ENCODE peak calls at places on chromosomes 5 and 9, in five cellular contexts. One of them, this sample, is unnamed.

GRCh38 chr9:1267581-1267980 is 217.4 kb downstream of the DMRT2 start:
- DNase-seq in glutamatergic neuron: no peak
- DNase-seq in nucleus accumbens: no peak
- DNase-seq in stomach: peak
- DNase-seq in WTC11: no peak
- DNase-seq in this sample: peak

GRCh38 chr9:121498150-121498486 is 1.5 kb downstream of the GGTA1 start:
- DNase-seq in glutamatergic neuron: peak
- DNase-seq in nucleus accumbens: peak
- DNase-seq in stomach: peak
- DNase-seq in WTC11: peak
- DNase-seq in this sample: peak

GRCh38 chr5:35598707-35599370 is 18.8 kb upstream of the SPEF2 start:
- DNase-seq in nucleus accumbens: no peak
- DNase-seq in glutamatergic neuron: no peak
- DNase-seq in stomach: peak
- DNase-seq in WTC11: peak
- DNase-seq in this sample: no peak

GRCh38 chr9:111743275-111743674 is 51.5 kb downstream of the SHOC1 start:
- DNase-seq in glutamatergic neuron: no peak
- DNase-seq in WTC11: no peak
- DNase-seq in stomach: no peak
- DNase-seq in nucleus accumbens: no peak
- DNase-seq in this sample: no peak

GRCh38 chr5:136780518-136780917 is 415.2 kb upstream of the TRPC7 start:
- DNase-seq in stomach: no peak
- DNase-seq in nucleus accumbens: no peak
- DNase-seq in glutamatergic neuron: no peak
- DNase-seq in WTC11: no peak
- DNase-seq in this sample: no peak

GRCh38 chr5:96692436-96692835 is 30.3 kb downstream of the CAST start:
- DNase-seq in nucleus accumbens: no peak
- DNase-seq in glutamatergic neuron: no peak
- DNase-seq in WTC11: no peak
- DNase-seq in stomach: no peak
- DNase-seq in this sample: no peak

GRCh38 chr5:44546283-44546682 is 157.1 kb upstream of the FGF10 start:
- DNase-seq in nucleus accumbens: no peak
- DNase-seq in WTC11: no peak
- DNase-seq in glutamatergic neuron: no peak
- DNase-seq in stomach: no peak
- DNase-seq in this sample: no peak

GRCh38 chr9:72597181-72597517 is 75.7 kb downstream of the TMC1 start:
- DNase-seq in WTC11: peak
- DNase-seq in stomach: no peak
- DNase-seq in glutamatergic neuron: no peak
- DNase-seq in nucleus accumbens: no peak
- DNase-seq in this sample: no peak

GRCh38 chr5:164048527-164048926 is 543.1 kb downstream of the MAT2B start:
- DNase-seq in stomach: no peak
- DNase-seq in nucleus accumbens: no peak
- DNase-seq in glutamatergic neuron: no peak
- DNase-seq in WTC11: no peak
- DNase-seq in this sample: no peak

GRCh38 chr5:27598576-27598975 is 560.2 kb upstream of the CDH9 start:
- DNase-seq in glutamatergic neuron: no peak
- DNase-seq in nucleus accumbens: no peak
- DNase-seq in stomach: no peak
- DNase-seq in WTC11: no peak
- DNase-seq in this sample: no peak

GRCh38 chr5:100858987-100859545 is 44.0 kb downstream of the ST8SIA4 start:
- DNase-seq in glutamatergic neuron: no peak
- DNase-seq in nucleus accumbens: no peak
- DNase-seq in stomach: no peak
- DNase-seq in WTC11: no peak
- DNase-seq in this sample: no peak

GRCh38 chr9:119298076-119298853 is 71.0 kb downstream of the BRINP1 start:
- DNase-seq in stomach: no peak
- DNase-seq in glutamatergic neuron: no peak
- DNase-seq in WTC11: peak
- DNase-seq in nucleus accumbens: no peak
- DNase-seq in this sample: no peak

GRCh38 chr9:114469091-114469853 is 36.0 kb downstream of the WHRN start:
- DNase-seq in stomach: no peak
- DNase-seq in nucleus accumbens: no peak
- DNase-seq in glutamatergic neuron: no peak
- DNase-seq in WTC11: no peak
- DNase-seq in this sample: no peak

GRCh38 chr5:132299901-132300300 is 5.7 kb downstream of the SLC22A4 start:
- DNase-seq in glutamatergic neuron: no peak
- DNase-seq in nucleus accumbens: no peak
- DNase-seq in stomach: no peak
- DNase-seq in WTC11: no peak
- DNase-seq in this sample: no peak

GRCh38 chr5:141952030-141952429 is 6.0 kb downstream of the PCDH12 start:
- DNase-seq in WTC11: no peak
- DNase-seq in glutamatergic neuron: no peak
- DNase-seq in nucleus accumbens: no peak
- DNase-seq in stomach: no peak
- DNase-seq in this sample: no peak

GRCh38 chr5:158522001-158522400 is 577.7 kb downstream of the EBF1 start:
- DNase-seq in stomach: no peak
- DNase-seq in WTC11: no peak
- DNase-seq in glutamatergic neuron: no peak
- DNase-seq in nucleus accumbens: no peak
- DNase-seq in this sample: no peak

GRCh38 chr9:105119166-105119565 is 125.3 kb upstream of the SLC44A1 start:
- DNase-seq in glutamatergic neuron: no peak
- DNase-seq in stomach: no peak
- DNase-seq in nucleus accumbens: peak
- DNase-seq in WTC11: no peak
- DNase-seq in this sample: no peak

GRCh38 chr5:3024541-3024940 is 273.1 kb upstream of the IRX2 start:
- DNase-seq in nucleus accumbens: no peak
- DNase-seq in stomach: no peak
- DNase-seq in WTC11: no peak
- DNase-seq in glutamatergic neuron: no peak
- DNase-seq in this sample: no peak

GRCh38 chr9:27426717-27427645 is 97.1 kb upstream of the IFNK start:
- DNase-seq in glutamatergic neuron: no peak
- DNase-seq in nucleus accumbens: peak
- DNase-seq in stomach: no peak
- DNase-seq in WTC11: no peak
- DNase-seq in this sample: no peak

GRCh38 chr9:127945338-127945737 is 7.7 kb upstream of the DPM2 start:
- DNase-seq in WTC11: no peak
- DNase-seq in nucleus accumbens: no peak
- DNase-seq in stomach: no peak
- DNase-seq in glutamatergic neuron: no peak
- DNase-seq in this sample: no peak

GRCh38 chr9:100216178-100216787 is 117.2 kb downstream of the INVS start:
- DNase-seq in stomach: peak
- DNase-seq in WTC11: peak
- DNase-seq in glutamatergic neuron: peak
- DNase-seq in nucleus accumbens: peak
- DNase-seq in this sample: peak

GRCh38 chr9:115770521-115770920 is 383.1 kb upstream of the PAPPA start:
- DNase-seq in stomach: no peak
- DNase-seq in glutamatergic neuron: no peak
- DNase-seq in WTC11: no peak
- DNase-seq in nucleus accumbens: no peak
- DNase-seq in this sample: no peak

GRCh38 chr9:20355022-20355421 is 267.3 kb downstream of the MLLT3 start:
- DNase-seq in glutamatergic neuron: no peak
- DNase-seq in nucleus accumbens: no peak
- DNase-seq in WTC11: no peak
- DNase-seq in stomach: no peak
- DNase-seq in this sample: no peak

GRCh38 chr9:125532412-125532811 is 174.6 kb downstream of the MAPKAP1 start:
- DNase-seq in WTC11: no peak
- DNase-seq in stomach: no peak
- DNase-seq in glutamatergic neuron: no peak
- DNase-seq in nucleus accumbens: no peak
- DNase-seq in this sample: no peak

GRCh38 chr5:175379867-175380266 is 64.1 kb downstream of the DRD1 start:
- DNase-seq in glutamatergic neuron: no peak
- DNase-seq in stomach: no peak
- DNase-seq in nucleus accumbens: no peak
- DNase-seq in WTC11: no peak
- DNase-seq in this sample: no peak

GRCh38 chr5:168916266-168916665 is 337.1 kb upstream of the PANK3 start:
- DNase-seq in WTC11: peak
- DNase-seq in nucleus accumbens: no peak
- DNase-seq in stomach: no peak
- DNase-seq in glutamatergic neuron: peak
- DNase-seq in this sample: no peak

GRCh38 chr9:82080265-82080664 is 91.7 kb downstream of the SPATA31D1 start:
- DNase-seq in glutamatergic neuron: no peak
- DNase-seq in WTC11: no peak
- DNase-seq in nucleus accumbens: no peak
- DNase-seq in stomach: no peak
- DNase-seq in this sample: no peak

GRCh38 chr5:160260881-160261815 is 31.8 kb downstream of the FABP6 start:
- DNase-seq in glutamatergic neuron: peak
- DNase-seq in nucleus accumbens: no peak
- DNase-seq in WTC11: no peak
- DNase-seq in stomach: peak
- DNase-seq in this sample: no peak

GRCh38 chr5:96968614-96969013 is 32.7 kb downstream of the LNPEP start:
- DNase-seq in WTC11: no peak
- DNase-seq in glutamatergic neuron: no peak
- DNase-seq in stomach: no peak
- DNase-seq in nucleus accumbens: no peak
- DNase-seq in this sample: no peak

GRCh38 chr9:68912561-68912960 is 101.4 kb downstream of the PRKACG start:
- DNase-seq in stomach: no peak
- DNase-seq in glutamatergic neuron: no peak
- DNase-seq in WTC11: no peak
- DNase-seq in nucleus accumbens: no peak
- DNase-seq in this sample: no peak

GRCh38 chr5:111584651-111585050 is 72.3 kb upstream of the STARD4 start:
- DNase-seq in glutamatergic neuron: no peak
- DNase-seq in nucleus accumbens: no peak
- DNase-seq in stomach: no peak
- DNase-seq in WTC11: no peak
- DNase-seq in this sample: no peak

GRCh38 chr5:115815693-115816225 is 700 bp downstream of the CDO1 start:
- DNase-seq in nucleus accumbens: peak
- DNase-seq in stomach: no peak
- DNase-seq in glutamatergic neuron: peak
- DNase-seq in WTC11: peak
- DNase-seq in this sample: no peak

GRCh38 chr9:133986774-133987454 is 5.2 kb downstream of the VAV2 start:
- DNase-seq in WTC11: no peak
- DNase-seq in stomach: no peak
- DNase-seq in glutamatergic neuron: no peak
- DNase-seq in nucleus accumbens: no peak
- DNase-seq in this sample: no peak

GRCh38 chr5:124438390-124439380 is 307.8 kb downstream of the ZNF608 start:
- DNase-seq in glutamatergic neuron: peak
- DNase-seq in WTC11: peak
- DNase-seq in stomach: no peak
- DNase-seq in nucleus accumbens: peak
- DNase-seq in this sample: no peak